ENCODE peak calls at places on chromosome 16, in eight cellular contexts. V is neural progenitor cell; N is esophagus squamous epithelium; S is GM12878; Q is right lobe of liver; H is naive thymus-derived CD4-positive, alpha-beta T cell; L is IMR-90; Z is cardiac muscle cell. F is an unnamed sample.

GRCh38 chr16:555528-556478 is 4.4 kb upstream of the PRR35 start:
- DNase-seq in Z (no peak), Q (no peak), V (no peak), S (no peak), H (no peak), N (no peak), L (no peak), F (no peak)

GRCh38 chr16:58002411-58002790 is 1.2 kb downstream of the USB1 start:
- DNase-seq in S (no peak), N (no peak), L (no peak), Q (peak; percentile 27), Z (no peak), H (no peak), V (no peak), F (no peak)

GRCh38 chr16:6835516-6835915 is 497.1 kb upstream of the RBFOX1 start:
- DNase-seq in S (no peak), V (no peak), L (no peak), Q (no peak), H (no peak), Z (no peak), N (no peak), F (no peak)

GRCh38 chr16:89545831-89546574 is 14.5 kb upstream of the RPL13 start:
- DNase-seq in N (no peak), L (no peak), Z (no peak), Q (peak; percentile 83), H (no peak), S (no peak), V (no peak), F (no peak)

GRCh38 chr16:53085539-53086450 is 31.0 kb downstream of the CHD9 start:
- DNase-seq in N (no peak), V (no peak), Z (peak; percentile 80), Q (no peak), S (no peak), L (no peak), H (no peak), F (no peak)

GRCh38 chr16:69522732-69523404 is 42.9 kb upstream of the NFAT5 start:
- DNase-seq in H (no peak), Z (no peak), V (no peak), N (no peak), L (no peak), Q (no peak), S (no peak), F (no peak)

GRCh38 chr16:81738831-81739496 is 40.1 kb upstream of the PLCG2 start:
- DNase-seq in V (no peak), H (no peak), Z (no peak), S (no peak), N (peak; percentile 74), Q (peak; percentile 84), L (no peak), F (no peak)

GRCh38 chr16:13923703-13924298 is 3.8 kb downstream of the ERCC4 start:
- DNase-seq in V (peak; percentile 56), L (peak; percentile 67), Q (no peak), S (peak; percentile 20), N (no peak), Z (peak; percentile 82), H (peak; percentile 27), F (no peak)

GRCh38 chr16:85654251-85655115 is 34.3 kb downstream of the GINS2 start:
- DNase-seq in Q (peak; percentile 49), L (no peak), V (no peak), S (no peak), H (no peak), Z (no peak), N (no peak), F (no peak)

GRCh38 chr16:89921699-89922476 is 1.3 kb upstream of the TUBB3 start:
- DNase-seq in V (peak; percentile 62), Z (peak; percentile 96), Q (no peak), N (no peak), H (no peak), L (peak; percentile 94), S (no peak), F (no peak)

GRCh38 chr16:58384437-58385055 is 7.7 kb upstream of the GINS3 start:
- DNase-seq in Q (no peak), N (no peak), V (no peak), L (no peak), Z (no peak), H (no peak), S (no peak), F (no peak)

GRCh38 chr16:85055503-85056210 is 28.1 kb downstream of the KIAA0513 start:
- DNase-seq in V (no peak), N (peak; percentile 31), L (peak; percentile 63), Z (peak; percentile 72), Q (no peak), S (peak; percentile 92), H (peak; percentile 55), F (peak; percentile 56)

GRCh38 chr16:56352351-56353053 is 72.8 kb downstream of the AMFR start:
- DNase-seq in S (no peak), Z (no peak), H (no peak), L (no peak), N (no peak), V (no peak), Q (peak; percentile 40), F (no peak)

GRCh38 chr16:3861808-3862451 is 18.6 kb downstream of the CREBBP start:
- DNase-seq in H (no peak), Z (no peak), N (no peak), Q (no peak), V (peak; percentile 51), S (no peak), L (peak; percentile 63), F (no peak)

GRCh38 chr16:4332083-4332482 is 16.2 kb downstream of the GLIS2 start:
- DNase-seq in S (no peak), V (no peak), Z (no peak), L (no peak), N (no peak), Q (no peak), H (no peak), F (no peak)

GRCh38 chr16:13324861-13325260 is 423.5 kb downstream of the SHISA9 start:
- DNase-seq in V (no peak), S (no peak), L (no peak), Q (no peak), N (no peak), H (no peak), Z (no peak), F (no peak)

GRCh38 chr16:30924797-30925645 is 1.6 kb downstream of the FBXL19 start:
- DNase-seq in Q (no peak), H (no peak), L (no peak), S (no peak), V (peak; percentile 37), Z (no peak), N (no peak), F (no peak)

GRCh38 chr16:30922960-30923535 is 324 bp upstream of the FBXL19 start:
- DNase-seq in Z (peak; percentile 100), Q (peak; percentile 100), L (peak; percentile 99), H (peak; percentile 95), S (peak; percentile 98), N (peak; percentile 91), V (peak; percentile 100), F (peak; percentile 99)

GRCh38 chr16:30923554-30924085 is at the start of gene FBXL19:
- DNase-seq in L (no peak), H (no peak), Z (no peak), Q (peak; percentile 66), S (no peak), V (peak; percentile 89), N (no peak), F (no peak)

GRCh38 chr16:30925646-30926332 is 2.4 kb downstream of the FBXL19 start:
- DNase-seq in V (no peak), S (no peak), H (no peak), Q (no peak), N (no peak), L (no peak), Z (no peak), F (no peak)

DNA sequence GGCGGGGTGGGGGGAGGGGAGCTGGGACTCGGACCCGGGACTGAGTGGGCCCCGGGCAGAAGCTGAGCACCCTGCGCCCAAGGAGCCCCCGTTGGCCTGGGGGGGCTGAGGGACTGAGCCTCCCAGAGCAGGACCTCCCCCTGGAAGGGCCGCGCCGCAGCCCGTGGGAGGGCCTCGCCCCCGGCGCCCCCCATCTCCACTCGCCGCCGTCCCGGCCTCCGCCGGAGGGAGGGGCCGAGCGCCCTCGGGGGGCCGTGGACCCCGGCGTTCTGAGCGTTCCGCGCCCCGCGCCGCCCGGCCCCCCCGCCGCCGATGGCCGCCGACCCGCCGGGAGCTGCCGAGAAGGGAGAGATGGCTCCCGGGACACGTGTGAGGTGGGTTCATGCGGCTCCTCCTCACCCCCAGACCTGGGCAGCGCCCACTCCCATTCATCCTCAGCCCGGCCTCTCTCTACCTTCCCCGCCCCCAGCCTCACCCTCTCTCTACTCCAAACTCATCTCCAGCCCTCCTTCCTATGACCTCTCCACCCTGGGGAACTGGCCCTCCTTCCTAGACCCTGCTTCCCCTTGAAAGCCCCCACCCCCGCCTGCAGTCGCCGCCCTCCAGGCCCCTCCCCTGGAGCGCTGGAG is 828 bp downstream of the FBXL19 start:
- DNase-seq in H (no peak), N (no peak), L (no peak), S (no peak), Z (no peak), V (peak; percentile 62), Q (no peak), F (no peak)
- H3K4me1 ChIP-seq in H (no peaks in the 10 kb centered on the region), N (peaks cover 66% of the 10 kb centered on the region), L (peaks cover 2% of the 10 kb centered on the region), S (peaks cover 4% of the 10 kb centered on the region), Z (peaks cover 3% of the 10 kb centered on the region), V (no peaks in the 10 kb centered on the region), Q (no peaks in the 10 kb centered on the region), F (peaks cover 27% of the 10 kb centered on the region)

GRCh38 chr16:23496826-23497542 is 13.3 kb downstream of the GGA2 start:
- DNase-seq in H (no peak), Q (no peak), S (no peak), N (no peak), L (peak; percentile 21), Z (peak; percentile 64), V (no peak), F (peak; percentile 30)
- H3K4me1 ChIP-seq in H (no peaks in the 10 kb centered on the region), Q (peaks cover 26% of the 10 kb centered on the region), S (peaks cover 12% of the 10 kb centered on the region), N (peaks cover 92% of the 10 kb centered on the region), L (peaks cover 5% of the 10 kb centered on the region), Z (peaks cover 8% of the 10 kb centered on the region), V (no peaks in the 10 kb centered on the region), F (peaks cover 5% of the 10 kb centered on the region)

DNA sequence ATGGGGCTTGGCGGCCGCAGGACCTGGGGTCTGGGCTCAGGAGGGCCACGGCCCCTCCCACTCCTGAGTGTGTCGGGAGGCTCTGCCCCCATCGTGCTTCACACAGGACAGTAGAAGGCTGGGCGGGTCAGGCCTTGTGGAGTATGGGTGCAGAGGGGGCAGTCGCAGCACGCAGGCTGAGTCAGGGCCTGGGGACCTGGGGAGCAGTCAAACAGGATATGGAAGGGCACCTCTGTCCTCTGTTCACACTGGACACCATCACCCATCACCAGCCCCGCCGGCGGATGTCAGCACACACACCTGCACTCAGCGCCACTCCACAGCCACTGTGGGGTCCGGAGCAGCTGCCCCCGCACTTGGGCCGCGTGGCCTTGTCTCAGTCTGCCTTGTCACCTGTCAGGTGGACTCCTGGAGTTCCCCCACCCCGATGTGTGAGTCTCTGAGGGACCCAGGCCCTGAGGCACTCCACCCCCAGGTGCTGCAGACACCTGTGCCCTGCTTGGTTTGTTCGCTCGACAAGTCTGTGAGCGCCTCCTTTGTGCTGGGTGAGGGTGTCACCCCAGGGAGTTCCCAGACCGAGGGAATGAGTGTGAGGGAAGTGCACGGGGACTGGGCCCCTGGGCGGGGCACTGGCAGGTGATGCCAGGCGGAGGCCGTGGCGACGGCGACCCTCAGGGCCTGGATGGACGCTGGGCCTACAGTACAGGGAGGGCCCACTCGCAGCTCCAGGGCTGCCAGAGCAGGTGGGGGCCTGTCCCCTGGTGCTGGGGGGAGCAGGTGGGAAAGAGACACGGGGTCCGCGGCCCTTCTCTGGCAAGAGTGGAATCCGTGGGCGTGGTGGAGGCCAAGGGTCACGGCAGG is 31.7 kb downstream of the ZFPM1 start:
- DNase-seq in Q (no peak), H (no peak), N (no peak), Z (no peak), V (no peak), L (no peak), S (no peak), F (no peak)
- H3K4me1 ChIP-seq in Q (peaks cover 39% of the 10 kb centered on the region), H (peaks cover 12% of the 10 kb centered on the region), N (no peaks in the 10 kb centered on the region), Z (peaks cover 7% of the 10 kb centered on the region), V (peaks cover 12% of the 10 kb centered on the region), L (no peaks in the 10 kb centered on the region), S (peaks cover 8% of the 10 kb centered on the region), F (peaks cover 13% of the 10 kb centered on the region)

GRCh38 chr16:66619036-66619435 is 14.5 kb downstream of the CMTM3 start:
- DNase-seq in Q (no peak), N (no peak), Z (peak; percentile 57), S (no peak), L (peak; percentile 59), V (no peak), H (no peak), F (no peak)
- H3K4me1 ChIP-seq in Q (peaks cover 36% of the 10 kb centered on the region), N (peaks cover 34% of the 10 kb centered on the region), Z (peaks cover 80% of the 10 kb centered on the region), S (no peaks in the 10 kb centered on the region), L (peaks cover 37% of the 10 kb centered on the region), V (peaks cover 16% of the 10 kb centered on the region), H (no peaks in the 10 kb centered on the region), F (no peaks in the 10 kb centered on the region)

F was measured in CD4-positive, CD25-positive, alpha-beta regulatory T cell.